ENCODE peak calls at places on chromosome 18, in four cellular contexts. R is adipocyte, B is B cell, W is cortex of kidney. J is an unnamed sample.

GRCh38 chr18:10935588-10935987 is 213.8 kb downstream of the PIEZO2 start:
- DNase-seq in R (no peak), W (no peak), B (no peak), J (no peak)

GRCh38 chr18:26556573-26556972 is 8.2 kb upstream of the KCTD1 start:
- DNase-seq in B (no peak), W (no peak), R (peak), J (no peak)

GRCh38 chr18:58788470-58788869 is 76.2 kb upstream of the ZNF532 start:
- DNase-seq in W (no peak), R (no peak), B (no peak), J (no peak)

GRCh38 chr18:22422909-22423548 is 5.3 kb upstream of the CTAGE1 start:
- DNase-seq in R (no peak), B (no peak), W (no peak), J (no peak)

GRCh38 chr18:45168883-45169585 is 446.2 kb upstream of the SLC14A2 start:
- DNase-seq in B (no peak), R (peak), W (no peak), J (no peak)

GRCh38 chr18:49028801-49029506 is 78.2 kb upstream of the SMAD7 start:
- DNase-seq in B (no peak), R (no peak), W (no peak), J (no peak)

GRCh38 chr18:50194623-50195532 is at the start of gene MYO5B:
- DNase-seq in B (no peak), R (peak), W (peak), J (no peak)

GRCh38 chr18:34595673-34596072 is 114.4 kb upstream of the DTNA start:
- DNase-seq in B (no peak), R (peak), W (no peak), J (peak)